ENCODE peak calls at places on chromosomes 3 and 15, in nine cellular contexts. One of them, this sample, is unnamed.

GRCh38 chr3:32852146-32852545 is 34.3 kb downstream of the TRIM71 start:
- DNase-seq in epithelial cell of proximal tubule: no peak
- DNase-seq in astrocyte of the cerebellum: no peak
- DNase-seq in progenitor cell of endocrine pancreas: no peak
- DNase-seq in GM19239: no peak
- DNase-seq in AG04450: no peak
- DNase-seq in NCI-H1417: no peak
- DNase-seq in MV-4-11: no peak
- DNase-seq in stimulated activated CD4-positive, alpha-beta T cell treated with anti-CD3 and anti-CD28 coated beads, Interleukin-4, amount 100 ng/mL, for 24 hours: no peak
- DNase-seq in this sample: no peak

GRCh38 chr3:150107429-150108175 is 136.9 kb upstream of the PFN2 start:
- DNase-seq in progenitor cell of endocrine pancreas: no peak
- DNase-seq in epithelial cell of proximal tubule: no peak
- DNase-seq in AG04450: no peak
- DNase-seq in NCI-H1417: no peak
- DNase-seq in MV-4-11: no peak
- DNase-seq in GM19239: no peak
- DNase-seq in astrocyte of the cerebellum: no peak
- DNase-seq in stimulated activated CD4-positive, alpha-beta T cell treated with anti-CD3 and anti-CD28 coated beads, Interleukin-4, amount 100 ng/mL, for 24 hours: no peak
- DNase-seq in this sample: no peak

GRCh38 chr15:39918688-39919385 is 1.2 kb downstream of the GPR176 start:
- DNase-seq in progenitor cell of endocrine pancreas: no peak
- DNase-seq in MV-4-11: no peak
- DNase-seq in stimulated activated CD4-positive, alpha-beta T cell treated with anti-CD3 and anti-CD28 coated beads, Interleukin-4, amount 100 ng/mL, for 24 hours: no peak
- DNase-seq in astrocyte of the cerebellum: peak; percentile 46
- DNase-seq in AG04450: no peak
- DNase-seq in NCI-H1417: no peak
- DNase-seq in GM19239: no peak
- DNase-seq in epithelial cell of proximal tubule: peak; percentile 76
- DNase-seq in this sample: peak; percentile 10

GRCh38 chr3:185402561-185402960 is 39.6 kb downstream of the MAP3K13 start:
- DNase-seq in MV-4-11: no peak
- DNase-seq in progenitor cell of endocrine pancreas: no peak
- DNase-seq in epithelial cell of proximal tubule: no peak
- DNase-seq in AG04450: peak; percentile 10
- DNase-seq in GM19239: no peak
- DNase-seq in astrocyte of the cerebellum: no peak
- DNase-seq in NCI-H1417: peak; percentile 83
- DNase-seq in stimulated activated CD4-positive, alpha-beta T cell treated with anti-CD3 and anti-CD28 coated beads, Interleukin-4, amount 100 ng/mL, for 24 hours: no peak
- DNase-seq in this sample: no peak

GRCh38 chr3:138468886-138469285 is 34.5 kb downstream of the ESYT3 start:
- DNase-seq in GM19239: no peak
- DNase-seq in progenitor cell of endocrine pancreas: no peak
- DNase-seq in epithelial cell of proximal tubule: peak; percentile 13
- DNase-seq in AG04450: no peak
- DNase-seq in MV-4-11: no peak
- DNase-seq in NCI-H1417: no peak
- DNase-seq in stimulated activated CD4-positive, alpha-beta T cell treated with anti-CD3 and anti-CD28 coated beads, Interleukin-4, amount 100 ng/mL, for 24 hours: no peak
- DNase-seq in astrocyte of the cerebellum: no peak
- DNase-seq in this sample: peak; percentile 49

GRCh38 chr3:113696658-113697191 is 283 bp upstream of the USF3 start:
- DNase-seq in epithelial cell of proximal tubule: peak; percentile 85
- DNase-seq in AG04450: peak; percentile 98
- DNase-seq in GM19239: peak; percentile 96
- DNase-seq in MV-4-11: peak; percentile 99
- DNase-seq in astrocyte of the cerebellum: peak; percentile 98
- DNase-seq in progenitor cell of endocrine pancreas: peak; percentile 99
- DNase-seq in stimulated activated CD4-positive, alpha-beta T cell treated with anti-CD3 and anti-CD28 coated beads, Interleukin-4, amount 100 ng/mL, for 24 hours: peak; percentile 99
- DNase-seq in NCI-H1417: peak; percentile 99
- DNase-seq in this sample: peak; percentile 99

GRCh38 chr3:120114376-120114775 is 20.1 kb upstream of the GSK3B start:
- DNase-seq in astrocyte of the cerebellum: no peak
- DNase-seq in MV-4-11: no peak
- DNase-seq in progenitor cell of endocrine pancreas: no peak
- DNase-seq in epithelial cell of proximal tubule: no peak
- DNase-seq in NCI-H1417: no peak
- DNase-seq in GM19239: no peak
- DNase-seq in stimulated activated CD4-positive, alpha-beta T cell treated with anti-CD3 and anti-CD28 coated beads, Interleukin-4, amount 100 ng/mL, for 24 hours: no peak
- DNase-seq in AG04450: no peak
- DNase-seq in this sample: no peak

GRCh38 chr15:100572362-100572983 is 29.5 kb downstream of the LINS1 start:
- DNase-seq in epithelial cell of proximal tubule: no peak
- DNase-seq in MV-4-11: peak; percentile 10
- DNase-seq in stimulated activated CD4-positive, alpha-beta T cell treated with anti-CD3 and anti-CD28 coated beads, Interleukin-4, amount 100 ng/mL, for 24 hours: no peak
- DNase-seq in GM19239: no peak
- DNase-seq in AG04450: no peak
- DNase-seq in NCI-H1417: no peak
- DNase-seq in progenitor cell of endocrine pancreas: no peak
- DNase-seq in astrocyte of the cerebellum: peak; percentile 16
- DNase-seq in this sample: peak; percentile 28

GRCh38 chr3:11288786-11289637 is 16.8 kb downstream of the ATG7 start:
- DNase-seq in AG04450: peak; percentile 74
- DNase-seq in MV-4-11: peak; percentile 96
- DNase-seq in progenitor cell of endocrine pancreas: no peak
- DNase-seq in GM19239: no peak
- DNase-seq in astrocyte of the cerebellum: peak; percentile 78
- DNase-seq in stimulated activated CD4-positive, alpha-beta T cell treated with anti-CD3 and anti-CD28 coated beads, Interleukin-4, amount 100 ng/mL, for 24 hours: no peak
- DNase-seq in epithelial cell of proximal tubule: peak; percentile 91
- DNase-seq in NCI-H1417: no peak
- DNase-seq in this sample: no peak

GRCh38 chr15:22979699-22980188 is 424 bp downstream of the CYFIP1 start:
- DNase-seq in GM19239: peak; percentile 40
- DNase-seq in progenitor cell of endocrine pancreas: peak; percentile 18
- DNase-seq in stimulated activated CD4-positive, alpha-beta T cell treated with anti-CD3 and anti-CD28 coated beads, Interleukin-4, amount 100 ng/mL, for 24 hours: peak; percentile 6
- DNase-seq in epithelial cell of proximal tubule: no peak
- DNase-seq in MV-4-11: no peak
- DNase-seq in astrocyte of the cerebellum: no peak
- DNase-seq in NCI-H1417: peak; percentile 78
- DNase-seq in AG04450: no peak
- DNase-seq in this sample: no peak

GRCh38 chr15:74036271-74037170 is 42.0 kb downstream of the PML start:
- DNase-seq in NCI-H1417: peak; percentile 18
- DNase-seq in AG04450: peak; percentile 30
- DNase-seq in stimulated activated CD4-positive, alpha-beta T cell treated with anti-CD3 and anti-CD28 coated beads, Interleukin-4, amount 100 ng/mL, for 24 hours: no peak
- DNase-seq in progenitor cell of endocrine pancreas: peak; percentile 25
- DNase-seq in astrocyte of the cerebellum: peak; percentile 40
- DNase-seq in epithelial cell of proximal tubule: no peak
- DNase-seq in GM19239: no peak
- DNase-seq in MV-4-11: no peak
- DNase-seq in this sample: peak; percentile 26

GRCh38 chr3:107818025-107818424 is 272.8 kb downstream of the CD47 start:
- DNase-seq in epithelial cell of proximal tubule: no peak
- DNase-seq in stimulated activated CD4-positive, alpha-beta T cell treated with anti-CD3 and anti-CD28 coated beads, Interleukin-4, amount 100 ng/mL, for 24 hours: no peak
- DNase-seq in GM19239: no peak
- DNase-seq in progenitor cell of endocrine pancreas: no peak
- DNase-seq in NCI-H1417: no peak
- DNase-seq in astrocyte of the cerebellum: no peak
- DNase-seq in AG04450: no peak
- DNase-seq in MV-4-11: no peak
- DNase-seq in this sample: no peak

GRCh38 chr3:74602471-74602870 is 12.0 kb downstream of the CNTN3 start:
- DNase-seq in AG04450: no peak
- DNase-seq in GM19239: no peak
- DNase-seq in epithelial cell of proximal tubule: no peak
- DNase-seq in stimulated activated CD4-positive, alpha-beta T cell treated with anti-CD3 and anti-CD28 coated beads, Interleukin-4, amount 100 ng/mL, for 24 hours: no peak
- DNase-seq in MV-4-11: no peak
- DNase-seq in astrocyte of the cerebellum: no peak
- DNase-seq in progenitor cell of endocrine pancreas: no peak
- DNase-seq in NCI-H1417: no peak
- DNase-seq in this sample: no peak

GRCh38 chr3:197792019-197792647 is 1.1 kb downstream of the LRCH3 start:
- DNase-seq in stimulated activated CD4-positive, alpha-beta T cell treated with anti-CD3 and anti-CD28 coated beads, Interleukin-4, amount 100 ng/mL, for 24 hours: peak; percentile 29
- DNase-seq in NCI-H1417: no peak
- DNase-seq in AG04450: no peak
- DNase-seq in MV-4-11: no peak
- DNase-seq in progenitor cell of endocrine pancreas: no peak
- DNase-seq in GM19239: no peak
- DNase-seq in epithelial cell of proximal tubule: no peak
- DNase-seq in astrocyte of the cerebellum: no peak
- DNase-seq in this sample: no peak

GRCh38 chr3:46029953-46030543 is 2.8 kb upstream of the XCR1 start:
- DNase-seq in GM19239: no peak
- DNase-seq in NCI-H1417: no peak
- DNase-seq in progenitor cell of endocrine pancreas: no peak
- DNase-seq in stimulated activated CD4-positive, alpha-beta T cell treated with anti-CD3 and anti-CD28 coated beads, Interleukin-4, amount 100 ng/mL, for 24 hours: no peak
- DNase-seq in epithelial cell of proximal tubule: no peak
- DNase-seq in AG04450: no peak
- DNase-seq in MV-4-11: peak; percentile 64
- DNase-seq in astrocyte of the cerebellum: no peak
- DNase-seq in this sample: no peak

GRCh38 chr3:37419979-37420378 is 245.6 kb upstream of the LRRFIP2 start:
- DNase-seq in NCI-H1417: no peak
- DNase-seq in AG04450: no peak
- DNase-seq in epithelial cell of proximal tubule: no peak
- DNase-seq in MV-4-11: no peak
- DNase-seq in GM19239: no peak
- DNase-seq in progenitor cell of endocrine pancreas: no peak
- DNase-seq in astrocyte of the cerebellum: no peak
- DNase-seq in stimulated activated CD4-positive, alpha-beta T cell treated with anti-CD3 and anti-CD28 coated beads, Interleukin-4, amount 100 ng/mL, for 24 hours: no peak
- DNase-seq in this sample: no peak

GRCh38 chr3:112730210-112730609 is 89.3 kb upstream of the CCDC80 start:
- DNase-seq in MV-4-11: no peak
- DNase-seq in GM19239: no peak
- DNase-seq in AG04450: no peak
- DNase-seq in NCI-H1417: no peak
- DNase-seq in progenitor cell of endocrine pancreas: no peak
- DNase-seq in astrocyte of the cerebellum: no peak
- DNase-seq in epithelial cell of proximal tubule: no peak
- DNase-seq in stimulated activated CD4-positive, alpha-beta T cell treated with anti-CD3 and anti-CD28 coated beads, Interleukin-4, amount 100 ng/mL, for 24 hours: no peak
- DNase-seq in this sample: no peak

GRCh38 chr3:126538316-126538715 is 14.4 kb downstream of the CHST13 start:
- DNase-seq in MV-4-11: no peak
- DNase-seq in NCI-H1417: no peak
- DNase-seq in stimulated activated CD4-positive, alpha-beta T cell treated with anti-CD3 and anti-CD28 coated beads, Interleukin-4, amount 100 ng/mL, for 24 hours: no peak
- DNase-seq in GM19239: no peak
- DNase-seq in astrocyte of the cerebellum: no peak
- DNase-seq in AG04450: no peak
- DNase-seq in progenitor cell of endocrine pancreas: no peak
- DNase-seq in epithelial cell of proximal tubule: no peak
- DNase-seq in this sample: no peak

GRCh38 chr3:123732447-123732846 is 147.6 kb upstream of the HACD2 start:
- DNase-seq in AG04450: peak; percentile 88
- DNase-seq in NCI-H1417: no peak
- DNase-seq in progenitor cell of endocrine pancreas: no peak
- DNase-seq in epithelial cell of proximal tubule: no peak
- DNase-seq in GM19239: no peak
- DNase-seq in stimulated activated CD4-positive, alpha-beta T cell treated with anti-CD3 and anti-CD28 coated beads, Interleukin-4, amount 100 ng/mL, for 24 hours: no peak
- DNase-seq in MV-4-11: no peak
- DNase-seq in astrocyte of the cerebellum: peak; percentile 78
- DNase-seq in this sample: no peak

GRCh38 chr15:39230205-39230916 is 350.5 kb upstream of the THBS1 start:
- DNase-seq in MV-4-11: no peak
- DNase-seq in epithelial cell of proximal tubule: no peak
- DNase-seq in astrocyte of the cerebellum: no peak
- DNase-seq in NCI-H1417: peak; percentile 23
- DNase-seq in stimulated activated CD4-positive, alpha-beta T cell treated with anti-CD3 and anti-CD28 coated beads, Interleukin-4, amount 100 ng/mL, for 24 hours: no peak
- DNase-seq in progenitor cell of endocrine pancreas: no peak
- DNase-seq in AG04450: no peak
- DNase-seq in GM19239: no peak
- DNase-seq in this sample: no peak